ENCODE peak calls at places on chromosomes 3 and 15, in ten cellular contexts. One of them, this sample, is unnamed.

GRCh38 chr15:58788056-58788710 is 17.1 kb downstream of the MINDY2 start:
- DNase-seq in pulmonary artery endothelial cell: no peak
- DNase-seq in lower lobe of right lung: no peak
- DNase-seq in amygdala: no peak
- DNase-seq in GM04504: no peak
- DNase-seq in colonic mucosa: no peak
- DNase-seq in C1 segment of cervical spinal cord: no peak
- DNase-seq in thoracic aorta: no peak
- DNase-seq in RWPE1: no peak
- DNase-seq in mucosa of gallbladder: no peak
- DNase-seq in this sample: no peak

GRCh38 chr3:193593666-193594025 is 638 bp downstream of the OPA1 start:
- DNase-seq in amygdala: no peak
- DNase-seq in C1 segment of cervical spinal cord: no peak
- DNase-seq in GM04504: no peak
- DNase-seq in colonic mucosa: no peak
- DNase-seq in mucosa of gallbladder: no peak
- DNase-seq in pulmonary artery endothelial cell: no peak
- DNase-seq in thoracic aorta: no peak
- DNase-seq in RWPE1: peak
- DNase-seq in lower lobe of right lung: no peak
- DNase-seq in this sample: peak

GRCh38 chr15:48414015-48414414 is 82.8 kb downstream of the DUT start:
- DNase-seq in GM04504: peak
- DNase-seq in RWPE1: no peak
- DNase-seq in thoracic aorta: no peak
- DNase-seq in pulmonary artery endothelial cell: no peak
- DNase-seq in amygdala: no peak
- DNase-seq in colonic mucosa: no peak
- DNase-seq in C1 segment of cervical spinal cord: no peak
- DNase-seq in lower lobe of right lung: no peak
- DNase-seq in mucosa of gallbladder: no peak
- DNase-seq in this sample: no peak

GRCh38 chr3:38620236-38620635 is 29.3 kb downstream of the SCN5A start:
- DNase-seq in RWPE1: no peak
- DNase-seq in lower lobe of right lung: no peak
- DNase-seq in thoracic aorta: no peak
- DNase-seq in GM04504: no peak
- DNase-seq in mucosa of gallbladder: no peak
- DNase-seq in colonic mucosa: no peak
- DNase-seq in amygdala: no peak
- DNase-seq in C1 segment of cervical spinal cord: no peak
- DNase-seq in pulmonary artery endothelial cell: no peak
- DNase-seq in this sample: no peak

GRCh38 chr3:43455233-43455632 is 166.6 kb downstream of the ANO10 start:
- DNase-seq in RWPE1: peak
- DNase-seq in lower lobe of right lung: no peak
- DNase-seq in colonic mucosa: no peak
- DNase-seq in GM04504: peak
- DNase-seq in amygdala: no peak
- DNase-seq in thoracic aorta: no peak
- DNase-seq in mucosa of gallbladder: no peak
- DNase-seq in pulmonary artery endothelial cell: no peak
- DNase-seq in C1 segment of cervical spinal cord: no peak
- DNase-seq in this sample: no peak

GRCh38 chr15:92747047-92747446 is 91.5 kb upstream of the FAM174B start:
- DNase-seq in lower lobe of right lung: no peak
- DNase-seq in thoracic aorta: no peak
- DNase-seq in C1 segment of cervical spinal cord: no peak
- DNase-seq in GM04504: no peak
- DNase-seq in colonic mucosa: no peak
- DNase-seq in mucosa of gallbladder: no peak
- DNase-seq in RWPE1: no peak
- DNase-seq in amygdala: no peak
- DNase-seq in pulmonary artery endothelial cell: no peak
- DNase-seq in this sample: no peak

GRCh38 chr3:183576487-183577107 is 21.1 kb upstream of the KLHL6 start:
- DNase-seq in colonic mucosa: no peak
- DNase-seq in mucosa of gallbladder: no peak
- DNase-seq in amygdala: no peak
- DNase-seq in pulmonary artery endothelial cell: no peak
- DNase-seq in GM04504: no peak
- DNase-seq in thoracic aorta: no peak
- DNase-seq in lower lobe of right lung: no peak
- DNase-seq in RWPE1: no peak
- DNase-seq in C1 segment of cervical spinal cord: no peak
- DNase-seq in this sample: no peak

GRCh38 chr3:128180446-128180845 is 27.2 kb downstream of the EEFSEC start:
- DNase-seq in lower lobe of right lung: no peak
- DNase-seq in colonic mucosa: no peak
- DNase-seq in mucosa of gallbladder: no peak
- DNase-seq in GM04504: no peak
- DNase-seq in amygdala: no peak
- DNase-seq in thoracic aorta: no peak
- DNase-seq in pulmonary artery endothelial cell: no peak
- DNase-seq in RWPE1: no peak
- DNase-seq in C1 segment of cervical spinal cord: no peak
- DNase-seq in this sample: no peak

GRCh38 chr3:11589706-11590105 is 54.0 kb downstream of the VGLL4 start:
- DNase-seq in C1 segment of cervical spinal cord: no peak
- DNase-seq in RWPE1: no peak
- DNase-seq in pulmonary artery endothelial cell: no peak
- DNase-seq in mucosa of gallbladder: no peak
- DNase-seq in colonic mucosa: no peak
- DNase-seq in lower lobe of right lung: no peak
- DNase-seq in thoracic aorta: no peak
- DNase-seq in amygdala: no peak
- DNase-seq in GM04504: no peak
- DNase-seq in this sample: no peak

GRCh38 chr15:51931638-51932037 is 39.9 kb downstream of the LEO1 start:
- DNase-seq in colonic mucosa: no peak
- DNase-seq in thoracic aorta: no peak
- DNase-seq in amygdala: no peak
- DNase-seq in GM04504: peak
- DNase-seq in mucosa of gallbladder: no peak
- DNase-seq in RWPE1: peak
- DNase-seq in lower lobe of right lung: no peak
- DNase-seq in C1 segment of cervical spinal cord: no peak
- DNase-seq in pulmonary artery endothelial cell: no peak
- DNase-seq in this sample: no peak

GRCh38 chr3:41711656-41712055 is 250.2 kb downstream of the ULK4 start:
- DNase-seq in pulmonary artery endothelial cell: peak
- DNase-seq in lower lobe of right lung: no peak
- DNase-seq in thoracic aorta: no peak
- DNase-seq in C1 segment of cervical spinal cord: no peak
- DNase-seq in mucosa of gallbladder: no peak
- DNase-seq in colonic mucosa: no peak
- DNase-seq in GM04504: peak
- DNase-seq in RWPE1: no peak
- DNase-seq in amygdala: no peak
- DNase-seq in this sample: no peak

GRCh38 chr15:74955017-74955416 is 1.6 kb downstream of the RPP25 start:
- DNase-seq in lower lobe of right lung: no peak
- DNase-seq in C1 segment of cervical spinal cord: no peak
- DNase-seq in colonic mucosa: no peak
- DNase-seq in RWPE1: no peak
- DNase-seq in thoracic aorta: no peak
- DNase-seq in GM04504: no peak
- DNase-seq in amygdala: no peak
- DNase-seq in pulmonary artery endothelial cell: no peak
- DNase-seq in mucosa of gallbladder: no peak
- DNase-seq in this sample: no peak

GRCh38 chr15:88505721-88506120 is 38.2 kb downstream of the MRPS11 start:
- DNase-seq in mucosa of gallbladder: no peak
- DNase-seq in RWPE1: no peak
- DNase-seq in C1 segment of cervical spinal cord: no peak
- DNase-seq in GM04504: no peak
- DNase-seq in pulmonary artery endothelial cell: no peak
- DNase-seq in amygdala: no peak
- DNase-seq in lower lobe of right lung: no peak
- DNase-seq in thoracic aorta: no peak
- DNase-seq in colonic mucosa: no peak
- DNase-seq in this sample: no peak

GRCh38 chr3:132406587-132406986 is 10.7 kb upstream of the DNAJC13 start:
- DNase-seq in thoracic aorta: no peak
- DNase-seq in GM04504: no peak
- DNase-seq in C1 segment of cervical spinal cord: no peak
- DNase-seq in colonic mucosa: no peak
- DNase-seq in amygdala: no peak
- DNase-seq in lower lobe of right lung: no peak
- DNase-seq in pulmonary artery endothelial cell: no peak
- DNase-seq in RWPE1: no peak
- DNase-seq in mucosa of gallbladder: no peak
- DNase-seq in this sample: no peak

GRCh38 chr3:152209060-152209459 is 59.7 kb upstream of the MBNL1 start:
- DNase-seq in GM04504: no peak
- DNase-seq in amygdala: no peak
- DNase-seq in lower lobe of right lung: no peak
- DNase-seq in C1 segment of cervical spinal cord: no peak
- DNase-seq in pulmonary artery endothelial cell: no peak
- DNase-seq in thoracic aorta: no peak
- DNase-seq in mucosa of gallbladder: no peak
- DNase-seq in colonic mucosa: no peak
- DNase-seq in RWPE1: no peak
- DNase-seq in this sample: no peak

GRCh38 chr3:65785065-65785645 is 253.6 kb downstream of the MAGI1 start:
- DNase-seq in GM04504: peak
- DNase-seq in RWPE1: peak
- DNase-seq in thoracic aorta: no peak
- DNase-seq in pulmonary artery endothelial cell: peak
- DNase-seq in lower lobe of right lung: no peak
- DNase-seq in colonic mucosa: no peak
- DNase-seq in mucosa of gallbladder: no peak
- DNase-seq in C1 segment of cervical spinal cord: no peak
- DNase-seq in amygdala: no peak
- DNase-seq in this sample: no peak

GRCh38 chr15:73244333-73244732 is 124.4 kb downstream of the HCN4 start:
- DNase-seq in pulmonary artery endothelial cell: no peak
- DNase-seq in C1 segment of cervical spinal cord: no peak
- DNase-seq in amygdala: no peak
- DNase-seq in GM04504: no peak
- DNase-seq in mucosa of gallbladder: no peak
- DNase-seq in RWPE1: no peak
- DNase-seq in colonic mucosa: peak
- DNase-seq in lower lobe of right lung: no peak
- DNase-seq in thoracic aorta: no peak
- DNase-seq in this sample: no peak

GRCh38 chr3:10192953-10193691 is 28.4 kb downstream of the IRAK2 start:
- DNase-seq in amygdala: no peak
- DNase-seq in pulmonary artery endothelial cell: peak
- DNase-seq in thoracic aorta: no peak
- DNase-seq in lower lobe of right lung: no peak
- DNase-seq in RWPE1: peak
- DNase-seq in mucosa of gallbladder: peak
- DNase-seq in colonic mucosa: peak
- DNase-seq in C1 segment of cervical spinal cord: no peak
- DNase-seq in GM04504: peak
- DNase-seq in this sample: peak

GRCh38 chr3:153979419-153980251 is 141.6 kb upstream of the ARHGEF26 start:
- DNase-seq in RWPE1: no peak
- DNase-seq in lower lobe of right lung: no peak
- DNase-seq in thoracic aorta: no peak
- DNase-seq in amygdala: no peak
- DNase-seq in colonic mucosa: no peak
- DNase-seq in C1 segment of cervical spinal cord: no peak
- DNase-seq in GM04504: no peak
- DNase-seq in pulmonary artery endothelial cell: no peak
- DNase-seq in mucosa of gallbladder: no peak
- DNase-seq in this sample: no peak

GRCh38 chr3:107959767-107960166 is 131.1 kb downstream of the CD47 start:
- DNase-seq in pulmonary artery endothelial cell: peak
- DNase-seq in mucosa of gallbladder: no peak
- DNase-seq in GM04504: no peak
- DNase-seq in thoracic aorta: no peak
- DNase-seq in lower lobe of right lung: no peak
- DNase-seq in amygdala: no peak
- DNase-seq in RWPE1: no peak
- DNase-seq in colonic mucosa: no peak
- DNase-seq in C1 segment of cervical spinal cord: no peak
- DNase-seq in this sample: no peak

GRCh38 chr3:128429751-128430150 is 36.9 kb downstream of the DNAJB8 start:
- DNase-seq in mucosa of gallbladder: no peak
- DNase-seq in lower lobe of right lung: no peak
- DNase-seq in colonic mucosa: no peak
- DNase-seq in GM04504: no peak
- DNase-seq in thoracic aorta: no peak
- DNase-seq in RWPE1: no peak
- DNase-seq in C1 segment of cervical spinal cord: no peak
- DNase-seq in pulmonary artery endothelial cell: no peak
- DNase-seq in amygdala: no peak
- DNase-seq in this sample: no peak

GRCh38 chr3:116260491-116260890 is 184.8 kb downstream of the LSAMP start:
- DNase-seq in RWPE1: no peak
- DNase-seq in colonic mucosa: no peak
- DNase-seq in C1 segment of cervical spinal cord: no peak
- DNase-seq in mucosa of gallbladder: no peak
- DNase-seq in GM04504: no peak
- DNase-seq in lower lobe of right lung: no peak
- DNase-seq in thoracic aorta: no peak
- DNase-seq in pulmonary artery endothelial cell: no peak
- DNase-seq in amygdala: no peak
- DNase-seq in this sample: no peak

GRCh38 chr3:16297991-16298885 is 33.2 kb downstream of the OXNAD1 start:
- DNase-seq in lower lobe of right lung: no peak
- DNase-seq in pulmonary artery endothelial cell: no peak
- DNase-seq in mucosa of gallbladder: no peak
- DNase-seq in GM04504: no peak
- DNase-seq in RWPE1: no peak
- DNase-seq in C1 segment of cervical spinal cord: no peak
- DNase-seq in amygdala: no peak
- DNase-seq in thoracic aorta: no peak
- DNase-seq in colonic mucosa: no peak
- DNase-seq in this sample: no peak